ENCODE peak calls at places on chromosomes 4 and X, in ten cellular contexts. K is NCI-H226; G is activated gamma-delta T cell treated with anti-CD3 and anti-CD28 coated beads, Interleukin-2, amount 50 U/mL, for 16 hours; D is AG04450; J is SW480; B is non-pigmented ciliary epithelial cell; N is C1 segment of cervical spinal cord; A is frontal cortex; F is CD8-positive, alpha-beta T cell; O is SHP77 treated with DMSO at 0.1 percent for 48 hours. Y is an unnamed sample.
A peak's percentile ranks its signal among the peaks of the same experiment; 100 is the strongest.

GRCh38 chrX:121987163-121987562 is 939.8 kb downstream of the GLUD2 start:
- DNase-seq in G (no peak), A (no peak), N (no peak), O (no peak), J (no peak), D (no peak), B (peak; percentile 35), K (no peak), F (no peak), Y (no peak)

GRCh38 chr4:39539026-39539690 is 11.9 kb upstream of the UGDH start:
- DNase-seq in F (no peak), J (no peak), N (no peak), A (no peak), G (no peak), O (no peak), K (no peak), B (no peak), D (no peak), Y (no peak)

GRCh38 chr4:5826437-5827107 is 66.3 kb downstream of the CRMP1 start:
- DNase-seq in K (no peak), D (no peak), G (no peak), N (no peak), F (no peak), B (no peak), O (no peak), A (no peak), J (no peak), Y (no peak)

GRCh38 chr4:188008377-188008776 is 12.8 kb downstream of the ZFP42 start:
- DNase-seq in O (peak; percentile 63), K (no peak), J (no peak), A (no peak), B (peak; percentile 62), N (no peak), G (no peak), F (no peak), D (peak; percentile 61), Y (no peak)

GRCh38 chrX:17291998-17292658 is 82.9 kb upstream of the NHS start:
- DNase-seq in G (no peak), B (no peak), D (no peak), J (no peak), A (no peak), F (no peak), N (no peak), K (no peak), O (no peak), Y (no peak)

GRCh38 chr4:3460926-3461325 is 2.2 kb upstream of the DOK7 start:
- DNase-seq in B (no peak), J (no peak), N (no peak), D (no peak), K (no peak), G (no peak), O (no peak), F (no peak), A (no peak), Y (no peak)

GRCh38 chr4:55075823-55076418 is 49.5 kb downstream of the KDR start:
- DNase-seq in B (no peak), K (peak; percentile 28), O (no peak), A (no peak), F (no peak), D (no peak), N (no peak), G (no peak), J (no peak), Y (no peak)

GRCh38 chrX:154096140-154097002 is 1.1 kb downstream of the MECP2 start:
- DNase-seq in J (peak; percentile 38), F (peak; percentile 26), O (no peak), B (no peak), D (no peak), N (peak; percentile 64), K (no peak), G (no peak), A (no peak), Y (no peak)

GRCh38 chr4:48247142-48247877 is 22.3 kb downstream of the TEC start:
- DNase-seq in G (no peak), N (no peak), O (no peak), K (no peak), B (no peak), A (no peak), J (no peak), D (no peak), F (no peak), Y (no peak)

Y was measured in amygdala.